ENCODE peak calls at places on chromosome 21, in four cellular contexts. W, R, A and L are unnamed samples.
A peak's percentile ranks its signal among the peaks of the same experiment; 100 is the strongest.

GRCh38 chr21:39444406-39445145 is 1.0 kb downstream of the LCA5L start:
- DNase-seq in W (no peak), A (peak; percentile 11), R (peak; percentile 35), L (peak; percentile 49)

GRCh38 chr21:34825101-34825500 is 156.3 kb downstream of the CLIC6 start:
- DNase-seq in A (no peak), R (no peak), W (no peak), L (no peak)

GRCh38 chr21:16873581-16873980 is 639.3 kb upstream of the CXADR start:
- DNase-seq in A (no peak), R (no peak), W (no peak), L (no peak)

GRCh38 chr21:28704746-28705145 is 287.9 kb downstream of the LTN1 start:
- DNase-seq in R (no peak), A (no peak), W (no peak), L (no peak)

GRCh38 chr21:41965447-41966340 is 11.9 kb upstream of the C2CD2 start:
- DNase-seq in A (no peak), W (no peak), R (no peak), L (no peak)

GRCh38 chr21:36030581-36031189 is 29.6 kb downstream of the SETD4 start:
- DNase-seq in R (peak; percentile 18), A (no peak), W (no peak), L (no peak)

GRCh38 chr21:43311303-43311817 is 115.6 kb downstream of the SIK1 start:
- DNase-seq in R (no peak), A (no peak), W (peak; percentile 14), L (no peak)

GRCh38 chr21:32185103-32185502 is 93.7 kb downstream of the MIS18A start:
- DNase-seq in R (no peak), W (no peak), A (no peak), L (no peak)

GRCh38 chr21:41086551-41086950 is 81.4 kb upstream of the BACE2 start:
- DNase-seq in R (no peak), A (no peak), W (no peak), L (no peak)

GRCh38 chr21:44083631-44084291 is 23.4 kb upstream of the PWP2 start:
- DNase-seq in R (no peak), A (no peak), W (no peak), L (no peak)

GRCh38 chr21:15692711-15693110 is 37.1 kb upstream of the USP25 start:
- DNase-seq in A (no peak), W (no peak), R (no peak), L (no peak)

GRCh38 chr21:34242973-34243372 is 120.8 kb upstream of the KCNE2 start:
- DNase-seq in A (no peak), W (no peak), R (no peak), L (no peak)

GRCh38 chr21:43702785-43703067 is 16.2 kb upstream of the PDXK start:
- DNase-seq in A (no peak), R (no peak), W (no peak), L (no peak)

GRCh38 chr21:15514073-15514946 is 215.5 kb upstream of the USP25 start:
- DNase-seq in A (no peak), R (no peak), W (no peak), L (no peak)